ENCODE peak calls at places on chromosomes 3 and 15, in six cellular contexts. K is transverse colon, O is suprapubic skin, H is Panc1, T is HCT116, G is stomach. M is an unnamed sample.
A peak's percentile ranks its signal among the peaks of the same experiment; 100 is the strongest.

GRCh38 chr3:41222508-41222907 is 23.2 kb downstream of the CTNNB1 start:
- DNase-seq in K (no peak), O (no peak), H (no peak), T (no peak), G (no peak), M (no peak)

GRCh38 chr3:155979746-155980145 is 109.3 kb downstream of the GMPS start:
- DNase-seq in K (no peak), O (no peak), H (no peak), T (no peak), G (no peak), M (no peak)

GRCh38 chr3:14640157-14640562 is 11.4 kb upstream of the CCDC174 start:
- DNase-seq in K (no peak), O (no peak), H (no peak), T (no peak), G (no peak), M (no peak)

GRCh38 chr15:98438326-98438725 is 210.0 kb upstream of the IGF1R start:
- DNase-seq in K (no peak), O (no peak), H (no peak), T (no peak), G (no peak), M (no peak)

GRCh38 chr3:16050641-16051467 is 123.6 kb upstream of the GALNT15 start:
- DNase-seq in K (no peak), O (peak; percentile 64), H (no peak), T (no peak), G (no peak), M (no peak)

GRCh38 chr3:177193706-177194268 is 3.5 kb downstream of the TBL1XR1 start:
- DNase-seq in K (no peak), O (no peak), H (no peak), T (no peak), G (no peak), M (no peak)

GRCh38 chr15:57415559-57415958 is 39.3 kb downstream of the CGNL1 start:
- DNase-seq in K (no peak), O (no peak), H (no peak), T (no peak), G (no peak), M (no peak)

GRCh38 chr3:36823806-36824205 is 59.5 kb upstream of the DCLK3 start:
- DNase-seq in K (no peak), O (no peak), H (no peak), T (no peak), G (no peak), M (no peak)

GRCh38 chr15:89664441-89664840 is 9.2 kb upstream of the KIF7 start:
- DNase-seq in K (no peak), O (peak; percentile 8), H (no peak), T (no peak), G (no peak), M (no peak)

GRCh38 chr3:163951397-163951987 is 1126.8 kb downstream of the SI start:
- DNase-seq in K (no peak), O (no peak), H (no peak), T (no peak), G (no peak), M (no peak)

GRCh38 chr3:150373234-150373633 is 34.9 kb upstream of the TSC22D2 start:
- DNase-seq in K (no peak), O (no peak), H (no peak), T (no peak), G (no peak), M (no peak)

GRCh38 chr3:150371741-150372254 is 36.3 kb upstream of the TSC22D2 start:
- DNase-seq in K (peak; percentile 44), O (no peak), H (peak; percentile 100), T (peak; percentile 87), G (peak; percentile 43), M (peak; percentile 90)

GRCh38 chr3:150370982-150371381 is 37.1 kb upstream of the TSC22D2 start:
- DNase-seq in K (no peak), O (no peak), H (no peak), T (no peak), G (no peak), M (no peak)

GRCh38 chr3:150370129-150370602 is 37.9 kb upstream of the TSC22D2 start:
- DNase-seq in K (peak; percentile 39), O (peak; percentile 70), H (peak; percentile 99), T (peak; percentile 92), G (no peak), M (no peak)

DNA sequence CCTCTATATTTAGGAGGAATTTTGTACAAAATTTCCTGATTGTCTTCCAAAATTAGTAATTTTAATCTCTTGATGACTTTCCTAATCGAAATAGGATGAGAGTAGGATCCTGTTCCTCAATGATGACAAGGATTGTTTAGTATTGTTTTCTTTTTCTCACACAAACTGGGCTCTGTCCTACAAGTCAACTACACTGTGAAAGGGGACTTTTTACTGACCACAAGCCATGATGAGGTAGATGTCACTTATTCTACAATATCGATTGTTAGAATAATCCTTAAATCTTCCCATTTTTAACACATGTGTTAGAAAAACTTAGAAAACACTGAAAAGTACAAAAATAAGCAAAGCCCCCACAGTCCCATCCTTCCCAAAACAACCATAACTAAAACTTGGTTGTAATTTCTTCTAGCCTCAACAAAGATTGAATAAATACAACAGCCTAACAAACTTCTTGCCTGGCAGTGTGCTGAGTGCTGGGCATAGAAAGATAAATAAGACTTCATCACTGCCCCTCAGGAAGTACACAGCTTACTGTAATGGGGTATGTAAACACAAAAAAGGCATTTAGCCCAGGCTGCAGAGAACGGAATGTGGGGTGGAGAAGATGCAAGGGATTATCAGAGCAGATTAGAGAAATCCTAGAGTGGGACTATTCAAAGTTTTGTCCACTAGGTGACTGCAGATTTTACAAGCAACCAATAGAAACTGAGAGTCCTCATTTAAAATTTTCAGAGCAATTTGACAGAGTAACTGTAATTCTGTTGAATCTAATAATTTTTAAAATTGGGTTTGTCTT is 35.6 kb upstream of the TSC22D2 start:
- DNase-seq in K (no peak), O (no peak), H (no peak), T (no peak), G (no peak), M (no peak)
- TF ChIP-seq POLR2AphosphoS5 in K (no peak), O (no peak), H (no peak), T (no peak), G (no peak), M (no peak)

GRCh38 chr15:44188810-44189209 is 6.3 kb downstream of the FRMD5 start:
- DNase-seq in K (no peak), O (no peak), H (no peak), T (no peak), G (no peak), M (no peak)
- H3K27ac ChIP-seq in K (no peak overlapping the region), O (no peak overlapping the region), H (no peak overlapping the region), T (no peak overlapping the region), G (no peak overlapping the region), M (no peak overlapping the region)

GRCh38 chr3:119524931-119525662 is 26.8 kb downstream of the TIMMDC1 start:
- DNase-seq in K (no peak), O (no peak), H (no peak), T (no peak), G (no peak), M (no peak)
- TF ChIP-seq CTCF in K (no peak), O (no peak), H (peak; percentile 28), T (peak; percentile 31), G (no peak), M (no peak)

GRCh38 chr3:10620833-10621082 is 115.4 kb upstream of the ATP2B2 start:
- DNase-seq in K (no peak), O (no peak), H (no peak), T (no peak), G (no peak), M (no peak)

GRCh38 chr3:10619989-10620832 is 114.8 kb upstream of the ATP2B2 start:
- DNase-seq in K (no peak), O (no peak), H (no peak), T (no peak), G (no peak), M (no peak)

GRCh38 chr3:10623578-10624275 is 118.3 kb upstream of the ATP2B2 start:
- DNase-seq in K (no peak), O (no peak), H (no peak), T (no peak), G (no peak), M (no peak)

GRCh38 chr3:10621749-10622148 is 116.4 kb upstream of the ATP2B2 start:
- DNase-seq in K (no peak), O (no peak), H (no peak), T (no peak), G (no peak), M (no peak)

DNA sequence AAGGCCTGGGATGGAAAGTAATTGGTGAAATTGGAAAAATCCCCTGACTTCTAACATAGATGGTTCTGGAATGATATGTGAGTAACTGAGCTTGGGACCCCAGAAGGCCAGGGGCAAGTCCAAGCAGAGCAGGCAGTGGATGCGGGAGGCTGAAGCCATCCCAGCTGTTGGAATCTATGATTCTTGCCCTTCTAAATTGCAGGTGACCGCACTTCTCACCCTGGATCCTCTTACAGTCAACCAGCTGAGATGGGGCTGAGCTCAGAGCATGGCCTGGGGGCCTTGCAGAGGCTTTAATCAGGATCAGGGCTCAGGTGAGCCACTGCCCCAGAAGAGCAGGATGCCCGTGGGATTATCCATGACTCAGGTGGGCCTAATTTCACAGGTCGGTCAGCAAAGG is 117.1 kb upstream of the ATP2B2 start:
- DNase-seq in K (no peak), O (no peak), H (no peak), T (no peak), G (no peak), M (no peak)
- TF ChIP-seq POLR2AphosphoS5 in K (no peak), O (no peak), H (no peak), T (no peak), G (no peak), M (no peak)

GRCh38 chr3:123696796-123697195 is 111.9 kb upstream of the HACD2 start:
- DNase-seq in K (no peak), O (no peak), H (no peak), T (no peak), G (no peak), M (no peak)
- H3K27ac ChIP-seq in K (peak overlapping the region; percentile 81), O (no peak overlapping the region), H (no peak overlapping the region), T (no peak overlapping the region), G (peak overlapping the region; percentile 81), M (peak overlapping the region; percentile 68)

DNA sequence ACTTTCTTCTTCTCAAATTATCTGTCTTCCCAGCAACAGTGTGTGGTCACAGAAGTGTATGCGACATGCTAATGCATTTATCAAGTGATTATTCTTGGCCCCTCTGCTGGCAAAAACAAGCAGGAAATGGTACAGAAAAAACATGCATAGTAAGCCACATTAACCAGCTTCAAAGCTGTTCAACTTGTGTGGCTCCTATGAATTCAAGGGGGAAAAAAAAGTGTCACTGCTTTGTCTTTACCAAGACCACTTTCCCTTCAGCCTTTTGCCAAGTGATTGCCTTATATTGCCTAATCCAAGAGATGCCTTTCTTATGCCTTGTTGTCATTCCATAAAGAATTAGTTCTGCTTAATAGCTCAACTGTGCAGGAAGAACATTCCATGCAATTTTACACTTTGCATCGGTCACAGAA is 39.1 kb downstream of the PRTG start:
- DNase-seq in K (no peak), O (no peak), H (no peak), T (no peak), G (no peak), M (no peak)
- TF ChIP-seq CTCF in K (no peak), O (no peak), H (no peak), T (no peak), G (no peak), M (no peak)

DNA sequence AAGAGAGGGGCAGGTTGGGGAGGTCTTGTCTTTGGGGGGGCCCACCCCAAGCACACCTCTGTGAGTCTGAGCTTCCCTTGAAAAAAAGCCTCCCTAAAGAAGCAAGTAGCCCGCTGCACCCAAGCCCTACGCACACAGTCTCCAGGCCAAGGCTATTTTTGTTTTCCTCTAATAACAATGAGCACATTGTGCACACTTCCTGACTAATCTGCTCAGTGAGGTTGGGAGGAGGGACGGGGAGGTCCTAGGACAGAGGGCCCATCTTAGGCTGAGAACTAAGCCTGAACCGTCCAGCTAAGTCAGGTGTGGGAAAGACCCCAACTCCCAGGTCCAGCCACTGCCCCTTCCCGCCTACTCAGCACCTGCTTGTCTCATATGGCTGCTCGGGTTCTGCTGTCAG is 87.2 kb downstream of the HMG20A start:
- DNase-seq in K (no peak), O (no peak), H (no peak), T (peak; percentile 41), G (peak; percentile 57), M (no peak)
- TF ChIP-seq POLR2AphosphoS5 in K (no peak), O (no peak), H (no peak), T (no peak), G (peak; percentile 56), M (no peak)

M was measured in vagina.